ENCODE peak calls at places on chromosomes 13 and 19, in four cellular contexts. One of them, this sample, is unnamed.

GRCh38 chr13:54029226-54029625 is 1000.6 kb downstream of the OLFM4 start:
- DNase-seq in Panc1: no peak
- DNase-seq in HepG2: no peak
- DNase-seq in K562: no peak
- DNase-seq in this sample: no peak

GRCh38 chr19:38834590-38834989 is 3.0 kb upstream of the ECH1 start:
- DNase-seq in K562: no peak
- DNase-seq in HepG2: no peak
- DNase-seq in Panc1: no peak
- DNase-seq in this sample: no peak

GRCh38 chr19:18399008-18399407 is 1.6 kb upstream of the LRRC25 start:
- DNase-seq in Panc1: no peak
- DNase-seq in HepG2: no peak
- DNase-seq in K562: no peak
- DNase-seq in this sample: no peak

GRCh38 chr13:46051958-46052313 is 610 bp downstream of the ZC3H13 start:
- DNase-seq in K562: no peak
- DNase-seq in HepG2: no peak
- DNase-seq in Panc1: no peak
- DNase-seq in this sample: no peak

GRCh38 chr13:113624235-113624587 is 33.8 kb downstream of the ATP4B start:
- DNase-seq in HepG2: no peak
- DNase-seq in K562: no peak
- DNase-seq in Panc1: no peak
- DNase-seq in this sample: no peak

GRCh38 chr19:9323557-9323918 is 441 bp upstream of the ZNF559 start:
- DNase-seq in HepG2: peak
- DNase-seq in K562: peak
- DNase-seq in Panc1: peak
- DNase-seq in this sample: peak

GRCh38 chr19:42220751-42221097 is 612 bp downstream of the ZNF526 start:
- DNase-seq in K562: no peak
- DNase-seq in Panc1: no peak
- DNase-seq in HepG2: no peak
- DNase-seq in this sample: no peak

GRCh38 chr13:35855531-35856019 is 275.6 kb downstream of the DCLK1 start:
- DNase-seq in Panc1: no peak
- DNase-seq in HepG2: no peak
- DNase-seq in K562: no peak
- DNase-seq in this sample: peak

GRCh38 chr19:44645407-44646048 is 1.8 kb downstream of the PVR start:
- DNase-seq in Panc1: no peak
- DNase-seq in HepG2: no peak
- DNase-seq in K562: no peak
- DNase-seq in this sample: no peak

GRCh38 chr13:79674765-79675515 is 194.0 kb downstream of the NDFIP2 start:
- DNase-seq in HepG2: no peak
- DNase-seq in Panc1: no peak
- DNase-seq in K562: no peak
- DNase-seq in this sample: no peak

GRCh38 chr19:55255618-55256423 is 3.0 kb downstream of the PPP6R1 start:
- DNase-seq in HepG2: peak
- DNase-seq in K562: no peak
- DNase-seq in Panc1: no peak
- DNase-seq in this sample: no peak

GRCh38 chr13:102394158-102395053 is 7.4 kb downstream of the FGF14 start:
- DNase-seq in Panc1: peak
- DNase-seq in K562: peak
- DNase-seq in HepG2: no peak
- DNase-seq in this sample: no peak

GRCh38 chr13:38763446-38764381 is 76.8 kb downstream of the FREM2 start:
- DNase-seq in Panc1: no peak
- DNase-seq in K562: no peak
- DNase-seq in HepG2: peak
- DNase-seq in this sample: no peak

GRCh38 chr13:25608181-25608580 is 236.4 kb downstream of the ATP8A2 start:
- DNase-seq in Panc1: no peak
- DNase-seq in HepG2: no peak
- DNase-seq in K562: no peak
- DNase-seq in this sample: no peak

GRCh38 chr13:101474419-101474957 is 22.0 kb downstream of the ITGBL1 start:
- DNase-seq in Panc1: no peak
- DNase-seq in HepG2: no peak
- DNase-seq in K562: no peak
- DNase-seq in this sample: no peak

GRCh38 chr19:14764401-14764800 is 14.0 kb downstream of the ADGRE2 start:
- DNase-seq in Panc1: no peak
- DNase-seq in K562: no peak
- DNase-seq in HepG2: no peak
- DNase-seq in this sample: no peak

GRCh38 chr19:50460161-50460765 is 16.0 kb upstream of the EMC10 start:
- DNase-seq in K562: no peak
- DNase-seq in HepG2: peak
- DNase-seq in Panc1: no peak
- DNase-seq in this sample: no peak

GRCh38 chr13:80224468-80224867 is 116.5 kb downstream of the SPRY2 start:
- DNase-seq in HepG2: no peak
- DNase-seq in K562: no peak
- DNase-seq in Panc1: no peak
- DNase-seq in this sample: no peak

GRCh38 chr19:50803633-50804419 is 13.6 kb downstream of the ACP4 start:
- DNase-seq in K562: peak
- DNase-seq in HepG2: no peak
- DNase-seq in Panc1: no peak
- DNase-seq in this sample: no peak

GRCh38 chr13:110319397-110319773 is 12.3 kb downstream of the COL4A2 start:
- DNase-seq in HepG2: no peak
- DNase-seq in Panc1: no peak
- DNase-seq in K562: no peak
- DNase-seq in this sample: no peak

GRCh38 chr19:31068268-31068667 is 281.0 kb downstream of the TSHZ3 start:
- DNase-seq in K562: no peak
- DNase-seq in HepG2: no peak
- DNase-seq in Panc1: no peak
- DNase-seq in this sample: no peak

GRCh38 chr13:40922437-40923040 is 96.6 kb downstream of the ELF1 start:
- DNase-seq in K562: no peak
- DNase-seq in Panc1: no peak
- DNase-seq in HepG2: peak
- DNase-seq in this sample: no peak

GRCh38 chr19:55452381-55453325 is 8.8 kb downstream of the ISOC2 start:
- DNase-seq in HepG2: peak
- DNase-seq in Panc1: no peak
- DNase-seq in K562: peak
- DNase-seq in this sample: no peak

GRCh38 chr13:27578121-27579030 is 42.0 kb downstream of the LNX2 start:
- DNase-seq in HepG2: no peak
- DNase-seq in Panc1: no peak
- DNase-seq in K562: no peak
- DNase-seq in this sample: no peak

GRCh38 chr13:78160793-78161192 is 242.2 kb upstream of the EDNRB start:
- DNase-seq in Panc1: no peak
- DNase-seq in HepG2: no peak
- DNase-seq in K562: no peak
- DNase-seq in this sample: no peak

GRCh38 chr13:28579334-28579733 is 79.6 kb upstream of the POMP start:
- DNase-seq in Panc1: no peak
- DNase-seq in K562: no peak
- DNase-seq in HepG2: no peak
- DNase-seq in this sample: no peak

GRCh38 chr13:77693449-77693940 is 4.0 kb upstream of the SLAIN1 start:
- DNase-seq in HepG2: no peak
- DNase-seq in Panc1: no peak
- DNase-seq in K562: no peak
- DNase-seq in this sample: no peak

GRCh38 chr19:34365463-34366401 is 736 bp downstream of the GPI start:
- DNase-seq in K562: peak
- DNase-seq in Panc1: no peak
- DNase-seq in HepG2: no peak
- DNase-seq in this sample: no peak

GRCh38 chr19:34351382-34351802 is 13.6 kb upstream of the GPI start:
- DNase-seq in K562: no peak
- DNase-seq in Panc1: no peak
- DNase-seq in HepG2: no peak
- DNase-seq in this sample: no peak

GRCh38 chr13:101977475-101977874 is 424.4 kb downstream of the FGF14 start:
- DNase-seq in Panc1: no peak
- DNase-seq in HepG2: no peak
- DNase-seq in K562: no peak
- DNase-seq in this sample: no peak

GRCh38 chr19:15330801-15331418 is 1.4 kb downstream of the BRD4 start:
- DNase-seq in K562: no peak
- DNase-seq in Panc1: peak
- DNase-seq in HepG2: no peak
- DNase-seq in this sample: no peak

GRCh38 chr13:98273067-98273823 is 96.2 kb upstream of the RNF113B start:
- DNase-seq in K562: no peak
- DNase-seq in Panc1: no peak
- DNase-seq in HepG2: peak
- DNase-seq in this sample: no peak

GRCh38 chr13:113120300-113121182 is 2.1 kb upstream of the F10 start:
- DNase-seq in K562: no peak
- DNase-seq in Panc1: no peak
- DNase-seq in HepG2: no peak
- DNase-seq in this sample: no peak

GRCh38 chr13:44825951-44826350 is 163.3 kb downstream of the NUFIP1 start:
- DNase-seq in HepG2: no peak
- DNase-seq in Panc1: no peak
- DNase-seq in K562: no peak
- DNase-seq in this sample: no peak

GRCh38 chr13:98222081-98222554 is 45.0 kb upstream of the RNF113B start:
- DNase-seq in HepG2: no peak
- DNase-seq in Panc1: no peak
- DNase-seq in K562: no peak
- DNase-seq in this sample: no peak

GRCh38 chr19:42068756-42069571 is 1.0 kb downstream of the GRIK5 start:
- DNase-seq in K562: peak
- DNase-seq in HepG2: no peak
- DNase-seq in Panc1: no peak
- DNase-seq in this sample: no peak

GRCh38 chr19:41945135-41945766 is 13.9 kb downstream of the RABAC1 start:
- DNase-seq in Panc1: no peak
- DNase-seq in HepG2: no peak
- DNase-seq in K562: no peak
- DNase-seq in this sample: no peak

GRCh38 chr19:1001538-1002166 is 1.4 kb downstream of the GRIN3B start:
- DNase-seq in HepG2: no peak
- DNase-seq in Panc1: no peak
- DNase-seq in K562: peak
- DNase-seq in this sample: no peak

GRCh38 chr19:27793128-27793643 is 1419.8 kb downstream of the UQCRFS1 start:
- DNase-seq in K562: peak
- DNase-seq in Panc1: peak
- DNase-seq in HepG2: peak
- DNase-seq in this sample: peak

GRCh38 chr19:27793644-27794443 is 1419.1 kb downstream of the UQCRFS1 start:
- DNase-seq in HepG2: peak
- DNase-seq in Panc1: peak
- DNase-seq in K562: peak
- DNase-seq in this sample: peak

GRCh38 chr19:27796073-27796472 is 1416.9 kb downstream of the UQCRFS1 start:
- DNase-seq in Panc1: no peak
- DNase-seq in K562: no peak
- DNase-seq in HepG2: no peak
- DNase-seq in this sample: no peak

GRCh38 chr19:27795369-27795768 is 1417.6 kb downstream of the UQCRFS1 start:
- DNase-seq in HepG2: no peak
- DNase-seq in K562: no peak
- DNase-seq in Panc1: no peak
- DNase-seq in this sample: no peak

GRCh38 chr19:27794444-27795042 is 1418.4 kb downstream of the UQCRFS1 start:
- DNase-seq in HepG2: peak
- DNase-seq in Panc1: no peak
- DNase-seq in K562: peak
- DNase-seq in this sample: no peak
- TF ChIP-seq REST in HepG2: peak
- TF ChIP-seq REST in Panc1: peak
- TF ChIP-seq REST in K562: no peak
- TF ChIP-seq REST in this sample: peak

GRCh38 chr13:32828711-32829110 is 187.5 kb upstream of the KL start:
- DNase-seq in HepG2: no peak
- DNase-seq in Panc1: no peak
- DNase-seq in K562: no peak
- DNase-seq in this sample: no peak

GRCh38 chr13:32825481-32825880 is 190.7 kb upstream of the KL start:
- DNase-seq in Panc1: no peak
- DNase-seq in HepG2: no peak
- DNase-seq in K562: no peak
- DNase-seq in this sample: no peak

GRCh38 chr13:32829269-32829668 is 187.0 kb upstream of the KL start:
- DNase-seq in K562: no peak
- DNase-seq in Panc1: no peak
- DNase-seq in HepG2: no peak
- DNase-seq in this sample: no peak

GRCh38 chr13:32830632-32831031 is 185.6 kb upstream of the KL start:
- DNase-seq in K562: no peak
- DNase-seq in Panc1: no peak
- DNase-seq in HepG2: no peak
- DNase-seq in this sample: no peak

DNA sequence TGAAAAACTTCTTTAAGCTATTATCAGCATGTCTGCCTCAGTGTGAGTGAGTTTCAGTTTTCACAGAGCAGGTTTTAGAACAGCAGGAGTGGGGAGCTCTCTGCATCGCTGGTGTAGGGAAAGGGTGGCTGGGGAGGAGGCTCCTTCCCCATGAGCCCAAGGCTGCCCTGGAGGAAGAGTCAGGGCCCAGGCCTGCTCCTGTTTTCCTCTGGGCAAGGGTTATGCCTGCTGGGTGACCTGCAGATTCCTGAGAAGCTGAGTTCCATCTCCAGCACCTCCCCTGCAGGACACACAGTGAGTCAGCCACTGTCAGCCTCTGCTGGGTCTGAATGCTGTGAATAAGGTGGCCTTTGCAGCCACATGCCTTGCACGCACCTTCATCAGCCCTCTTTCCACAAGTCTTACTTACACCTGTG is 186.5 kb upstream of the KL start:
- DNase-seq in Panc1: no peak
- DNase-seq in HepG2: no peak
- DNase-seq in K562: no peak
- DNase-seq in this sample: peak
- TF ChIP-seq TCF7L2 in Panc1: no peak
- TF ChIP-seq TCF7L2 in HepG2: no peak
- TF ChIP-seq TCF7L2 in K562: no peak
- TF ChIP-seq TCF7L2 in this sample: no peak

GRCh38 chr19:7202888-7203287 is 91.3 kb downstream of the INSR start:
- DNase-seq in Panc1: no peak
- DNase-seq in HepG2: peak
- DNase-seq in K562: no peak
- DNase-seq in this sample: no peak
- TF ChIP-seq REST in Panc1: no peak
- TF ChIP-seq REST in HepG2: no peak
- TF ChIP-seq REST in K562: no peak
- TF ChIP-seq REST in this sample: no peak

GRCh38 chr19:47699360-47699917 is 13.8 kb upstream of the EHD2 start:
- DNase-seq in K562: peak
- DNase-seq in Panc1: no peak
- DNase-seq in HepG2: peak
- DNase-seq in this sample: no peak
- TF ChIP-seq TCF7L2 in K562: no peak
- TF ChIP-seq TCF7L2 in Panc1: no peak
- TF ChIP-seq TCF7L2 in HepG2: no peak
- TF ChIP-seq TCF7L2 in this sample: no peak

This sample was measured in HCT116.